ENCODE peak calls at places on chromosomes 5 and 9, in five cellular contexts. N, J, F, M and Q are unnamed samples.

GRCh38 chr5:173864126-173865075 is 23.7 kb upstream of the CPEB4 start:
- DNase-seq in N (no peak), J (no peak), M (no peak), F (no peak), Q (no peak)

GRCh38 chr5:76763136-76763535 is 47.2 kb downstream of the F2R start:
- DNase-seq in N (no peak), M (no peak), F (peak), J (no peak), Q (no peak)

GRCh38 chr9:115164511-115164974 is 46.6 kb upstream of the TNC start:
- DNase-seq in N (peak), M (peak), J (no peak), F (peak), Q (no peak)

GRCh38 chr9:27293046-27293445 is 3.9 kb downstream of the EQTN start:
- DNase-seq in M (no peak), J (no peak), N (no peak), F (no peak), Q (no peak)

GRCh38 chr5:161745392-161745791 is 59.9 kb downstream of the GABRA6 start:
- DNase-seq in F (no peak), J (no peak), M (no peak), N (no peak), Q (no peak)

GRCh38 chr9:86369810-86370209 is 15.6 kb upstream of the TUT7 start:
- DNase-seq in N (no peak), J (no peak), M (no peak), F (no peak), Q (no peak)

GRCh38 chr9:92650839-92651621 is 18.9 kb downstream of the IPPK start:
- DNase-seq in F (peak), M (peak), J (no peak), N (peak), Q (no peak)

GRCh38 chr9:23811633-23812032 is 14.4 kb downstream of the ELAVL2 start:
- DNase-seq in J (no peak), N (no peak), F (no peak), M (no peak), Q (no peak)

GRCh38 chr9:36677611-36678010 is 104.9 kb downstream of the MELK start:
- DNase-seq in J (no peak), N (no peak), M (no peak), F (no peak), Q (no peak)

GRCh38 chr5:76958976-76959767 is 6.3 kb downstream of the CRHBP start:
- DNase-seq in J (no peak), N (peak), F (peak), M (no peak), Q (no peak)

GRCh38 chr5:108481355-108481931 is 99.5 kb upstream of the FBXL17 start:
- DNase-seq in J (peak), F (peak), M (peak), N (peak), Q (peak)

GRCh38 chr9:15837079-15837679 is 284.3 kb downstream of the CCDC171 start:
- DNase-seq in F (peak), M (no peak), J (no peak), N (peak), Q (peak)

GRCh38 chr5:169225830-169226356 is 75.0 kb downstream of the SLIT3 start:
- DNase-seq in M (no peak), F (no peak), J (no peak), N (no peak), Q (no peak)

GRCh38 chr5:81247441-81247972 is 14.4 kb downstream of the CKMT2 start:
- DNase-seq in J (no peak), F (peak), M (no peak), N (peak), Q (peak)

GRCh38 chr9:72936679-72937078 is 16.2 kb downstream of the ALDH1A1 start:
- DNase-seq in M (no peak), J (no peak), N (no peak), F (no peak), Q (no peak)

GRCh38 chr9:33159058-33159759 is 7.9 kb downstream of the B4GALT1 start:
- DNase-seq in M (no peak), N (peak), F (peak), J (no peak), Q (no peak)

GRCh38 chr9:92609142-92609500 is 60.8 kb downstream of the IPPK start:
- DNase-seq in J (no peak), N (no peak), F (peak), M (no peak), Q (peak)

GRCh38 chr5:84487963-84488362 is 103.3 kb upstream of the EDIL3 start:
- DNase-seq in J (no peak), N (peak), M (no peak), F (no peak), Q (no peak)

GRCh38 chr9:114207034-114207815 is 51.9 kb downstream of the COL27A1 start:
- DNase-seq in M (no peak), F (peak), N (peak), J (no peak), Q (peak)

GRCh38 chr9:137607141-137607857 is 1.8 kb downstream of the ARRDC1 start:
- DNase-seq in J (no peak), M (no peak), N (peak), F (no peak), Q (no peak)

GRCh38 chr5:143877196-143877595 is 65.2 kb downstream of the HMHB1 start:
- DNase-seq in N (no peak), J (no peak), F (no peak), M (no peak), Q (no peak)

GRCh38 chr5:143874312-143874711 is 62.4 kb downstream of the HMHB1 start:
- DNase-seq in F (no peak), M (no peak), J (no peak), N (peak), Q (no peak)

GRCh38 chr5:143870871-143871632 is 59.1 kb downstream of the HMHB1 start:
- DNase-seq in J (peak), F (peak), M (no peak), N (no peak), Q (no peak)

GRCh38 chr5:143871672-143872071 is 59.7 kb downstream of the HMHB1 start:
- DNase-seq in N (no peak), F (peak), J (no peak), M (no peak), Q (no peak)
- H2BK15ac ChIP-seq in N (no peak), F (no peak), J (no peak), M (no peak), Q (no peak)

GRCh38 chr5:178509491-178510057 is 80.6 kb downstream of the COL23A1 start:
- DNase-seq in J (no peak), F (no peak), N (no peak), M (no peak), Q (no peak)

GRCh38 chr5:178511173-178511572 is 79.0 kb downstream of the COL23A1 start:
- DNase-seq in F (no peak), N (no peak), M (no peak), J (no peak), Q (no peak)

GRCh38 chr5:178505639-178506407 is 84.4 kb downstream of the COL23A1 start:
- DNase-seq in N (no peak), J (no peak), F (no peak), M (no peak), Q (no peak)

GRCh38 chr5:178504340-178504960 is 85.7 kb downstream of the COL23A1 start:
- DNase-seq in F (no peak), N (no peak), J (no peak), M (no peak), Q (no peak)

GRCh38 chr5:178507151-178507932 is 82.9 kb downstream of the COL23A1 start:
- DNase-seq in M (no peak), N (no peak), J (no peak), F (no peak), Q (no peak)
- H3K4me2 ChIP-seq in M (no peak), N (no peak), J (no peak), F (no peak), Q (no peak)

GRCh38 chr5:72178910-72179815 is 71.9 kb downstream of the MAP1B start:
- DNase-seq in M (no peak), J (no peak), F (peak), N (peak), Q (peak)
- H2BK15ac ChIP-seq in M (no peak), J (no peak), F (no peak), N (peak), Q (no peak)

DNA sequence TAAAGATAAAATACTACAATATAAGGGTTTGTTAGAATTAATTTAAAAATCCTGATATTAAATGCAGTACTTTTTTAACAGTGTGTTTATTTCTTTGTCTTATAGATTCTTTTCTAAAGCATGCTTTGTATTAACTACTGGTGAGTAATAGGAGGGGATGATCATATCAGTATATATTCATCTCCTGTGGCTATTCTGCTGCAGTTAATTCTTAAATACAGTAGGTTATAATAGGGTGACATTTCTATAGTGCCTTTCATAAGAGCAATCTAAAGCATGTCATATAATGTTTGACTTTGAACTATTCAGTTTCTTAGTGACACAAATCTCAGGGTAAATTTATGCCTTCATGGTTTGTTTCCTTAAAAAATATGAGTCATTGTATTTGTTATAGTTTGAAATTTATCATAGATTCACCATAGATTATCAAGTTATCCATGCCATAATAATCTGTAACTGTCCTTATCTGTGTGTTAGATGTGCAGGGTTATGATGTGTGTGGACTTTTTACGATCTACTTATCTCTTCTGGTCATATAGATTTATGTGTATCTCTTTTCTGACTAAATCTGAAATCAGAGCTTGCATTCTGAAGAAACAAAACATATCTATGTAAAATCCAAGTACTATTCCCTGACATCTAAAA is 1019.5 kb downstream of the NR2F1-AS1 start:
- DNase-seq in N (peak), J (no peak), F (no peak), M (no peak), Q (no peak)
- H3K4me2 ChIP-seq in N (peak), J (no peak), F (no peak), M (no peak), Q (no peak)